ENCODE peak calls at places on chromosomes 11 and 22, in six cellular contexts. O is mucosa of descending colon, U is ovary, W is dorsolateral prefrontal cortex, E is ascending aorta, S is GM13977. X is an unnamed sample.

GRCh38 chr11:450809-451451 is 851 bp downstream of the PTDSS2 start:
- DNase-seq in O (peak; percentile 86), U (peak; percentile 42), W (peak; percentile 74), E (peak; percentile 49), S (peak; percentile 77), X (peak; percentile 66)

GRCh38 chr11:71096751-71097388 is 155.5 kb downstream of the SHANK2 start:
- DNase-seq in O (peak; percentile 6), U (no peak), W (no peak), E (no peak), S (no peak), X (no peak)

GRCh38 chr11:66880484-66881211 is 23.8 kb downstream of the LRFN4 start:
- DNase-seq in O (no peak), U (no peak), W (peak; percentile 51), E (no peak), S (no peak), X (peak; percentile 93)

GRCh38 chr22:37370306-37370979 is 56.8 kb downstream of the ELFN2 start:
- DNase-seq in O (no peak), U (no peak), W (no peak), E (peak; percentile 14), S (no peak), X (no peak)

GRCh38 chr11:134764367-134764766 is 352.3 kb upstream of the B3GAT1 start:
- DNase-seq in O (no peak), U (no peak), W (no peak), E (no peak), S (no peak), X (no peak)

GRCh38 chr11:75793966-75794365 is 21.0 kb upstream of the UVRAG start:
- DNase-seq in O (no peak), U (no peak), W (no peak), E (no peak), S (no peak), X (no peak)

GRCh38 chr11:45169310-45170072 is 23.1 kb downstream of the PRDM11 start:
- DNase-seq in O (no peak), U (no peak), W (no peak), E (no peak), S (no peak), X (peak; percentile 17)

GRCh38 chr11:108601150-108601549 is 7.6 kb upstream of the EXPH5 start:
- DNase-seq in O (no peak), U (no peak), W (no peak), E (no peak), S (no peak), X (no peak)

GRCh38 chr11:26842458-26842841 is 120.6 kb upstream of the SLC5A12 start:
- DNase-seq in O (no peak), U (no peak), W (no peak), E (no peak), S (no peak), X (peak; percentile 21)

GRCh38 chr11:27292642-27293020 is 70.4 kb downstream of the CCDC34 start:
- DNase-seq in O (no peak), U (no peak), W (no peak), E (no peak), S (no peak), X (no peak)

GRCh38 chr22:20029550-20030225 is 8.8 kb downstream of the TANGO2 start:
- DNase-seq in O (no peak), U (no peak), W (no peak), E (no peak), S (no peak), X (no peak)

GRCh38 chr11:134578807-134579708 is 167.0 kb upstream of the B3GAT1 start:
- DNase-seq in O (no peak), U (no peak), W (no peak), E (no peak), S (no peak), X (no peak)

DNA sequence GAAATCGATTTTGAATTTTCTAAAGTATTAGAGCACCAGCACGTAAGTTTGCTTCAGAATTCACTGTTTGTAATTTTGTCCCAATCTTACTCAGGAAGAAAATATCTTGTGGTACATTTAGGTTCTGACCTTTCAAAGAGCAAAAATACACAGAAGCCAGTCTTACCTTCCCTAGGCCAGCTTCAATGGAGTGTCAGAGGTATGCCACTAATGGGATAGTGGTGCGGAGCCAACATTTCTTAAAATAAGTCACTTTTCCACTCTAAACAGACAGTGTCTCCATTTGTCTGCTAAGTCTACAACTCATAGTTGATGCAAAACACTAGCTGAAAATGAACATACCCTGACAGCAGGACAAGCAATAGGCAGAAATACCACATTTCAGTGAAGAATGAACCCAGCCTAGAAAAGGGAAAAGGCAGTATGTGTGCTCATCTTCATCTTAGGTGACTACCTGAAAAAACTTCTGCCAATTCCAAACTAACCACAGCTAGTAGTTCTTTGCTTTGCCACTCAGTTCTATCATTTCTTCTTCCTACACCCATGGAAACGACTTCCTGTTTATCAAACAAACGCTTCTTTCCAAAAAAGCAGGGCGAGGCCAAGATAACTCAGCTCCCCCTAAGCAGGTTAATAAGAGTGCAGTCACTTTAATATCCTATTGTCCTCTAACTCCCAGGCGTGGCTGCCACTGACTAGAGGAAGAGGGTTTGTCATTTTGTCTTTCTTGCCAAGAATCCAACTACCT is 94.0 kb upstream of the APOA1 start:
- DNase-seq in O (no peak), U (no peak), W (no peak), E (no peak), S (no peak), X (peak; percentile 38)
- TF ChIP-seq CTCF in O (no peak), U (no peak), W (no peak), E (no peak), S (no peak), X (no peak)

GRCh38 chr11:8732276-8732675 is 49.7 kb downstream of the RPL27A start:
- DNase-seq in O (no peak), U (no peak), W (no peak), E (no peak), S (no peak), X (no peak)

GRCh38 chr11:8732748-8733241 is 50.2 kb downstream of the RPL27A start:
- DNase-seq in O (no peak), U (peak; percentile 64), W (peak; percentile 40), E (peak; percentile 70), S (no peak), X (peak; percentile 77)

GRCh38 chr11:8730697-8731020 is 48.1 kb downstream of the RPL27A start:
- DNase-seq in O (no peak), U (no peak), W (no peak), E (no peak), S (no peak), X (no peak)

GRCh38 chr11:8729837-8730696 is 47.5 kb downstream of the RPL27A start:
- DNase-seq in O (no peak), U (no peak), W (no peak), E (no peak), S (no peak), X (no peak)

GRCh38 chr11:8731647-8732188 is 49.1 kb downstream of the RPL27A start:
- DNase-seq in O (no peak), U (no peak), W (no peak), E (no peak), S (no peak), X (no peak)
- TF ChIP-seq CTCF in O (no peak), U (no peak), W (no peak), E (no peak), S (no peak), X (no peak)

DNA sequence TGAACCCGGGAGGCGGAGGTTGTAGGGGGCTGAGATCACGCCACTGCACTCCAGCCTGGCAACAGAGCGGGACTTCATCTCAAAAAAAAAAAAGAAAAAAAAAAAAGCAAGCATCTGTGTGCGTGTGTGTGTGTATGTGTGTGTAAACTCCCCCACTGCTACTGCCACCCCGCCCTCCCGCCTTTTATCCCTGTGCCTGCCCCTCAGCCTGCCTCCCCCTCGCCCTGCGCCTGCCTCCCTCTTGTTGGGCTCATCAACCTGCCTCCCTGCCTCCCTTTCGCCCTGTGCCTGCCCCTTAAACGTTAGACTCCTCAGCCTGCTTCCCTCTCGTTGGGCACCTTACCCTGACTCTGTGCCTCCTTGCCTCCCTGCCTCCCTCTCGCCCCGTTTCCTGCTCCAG is 18.0 kb downstream of the TMEM258 start:
- DNase-seq in O (no peak), U (no peak), W (no peak), E (no peak), S (no peak), X (no peak)
- TF ChIP-seq CTCF in O (no peak), U (no peak), W (no peak), E (no peak), S (no peak), X (no peak)

GRCh38 chr11:119729581-119730346 is 764 bp upstream of the NECTIN1 start:
- DNase-seq in O (peak; percentile 84), U (peak; percentile 59), W (peak; percentile 56), E (no peak), S (peak; percentile 50), X (peak; percentile 60)
- TF ChIP-seq CTCF in O (no peak), U (no peak), W (no peak), E (no peak), S (peak; percentile 19), X (no peak)

DNA sequence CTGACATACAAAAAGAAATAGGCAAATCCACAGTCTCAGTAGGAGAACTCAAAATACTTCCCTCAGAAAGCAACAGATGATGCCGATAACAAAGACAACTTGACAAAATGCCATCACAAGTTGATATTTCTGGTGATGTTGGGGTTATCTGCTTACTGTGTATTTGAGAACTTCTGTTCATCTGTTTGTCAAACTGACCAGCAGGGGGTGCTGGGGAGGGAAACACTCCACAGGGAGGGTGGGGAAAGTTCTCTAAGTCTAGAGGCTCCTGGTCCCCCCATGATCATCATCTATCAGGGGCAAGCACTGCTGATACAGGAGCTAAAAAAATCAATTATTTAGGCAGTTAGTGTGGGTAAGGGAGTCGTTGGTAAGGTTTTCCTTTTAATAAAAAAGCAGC is 19.2 kb downstream of the GLYATL1 start:
- DNase-seq in O (no peak), U (peak; percentile 21), W (no peak), E (no peak), S (peak; percentile 59), X (peak; percentile 41)
- TF ChIP-seq CTCF in O (peak; percentile 27), U (no peak), W (peak; percentile 21), E (peak; percentile 25), S (peak; percentile 57), X (peak; percentile 30)

DNA sequence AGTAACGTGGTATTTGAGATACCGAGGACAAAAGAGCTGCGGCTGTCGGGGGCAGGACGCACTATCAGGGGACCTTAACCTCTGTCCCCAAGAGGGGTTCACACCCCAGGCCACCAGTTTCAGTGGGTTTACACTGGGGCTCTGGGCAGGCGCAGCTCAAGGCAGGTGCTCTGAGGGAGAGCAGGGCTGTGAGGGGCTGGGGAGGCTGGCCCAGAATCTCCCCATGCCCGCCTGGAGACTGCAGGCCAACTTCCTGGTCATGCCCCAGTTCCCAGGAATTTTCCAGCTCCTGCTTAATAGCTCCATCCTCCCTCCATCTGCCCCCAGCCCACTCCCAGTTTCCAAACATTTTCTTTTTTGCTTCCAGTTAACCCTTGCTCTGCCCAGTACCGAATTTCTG is 7.6 kb upstream of the PGA3 start:
- DNase-seq in O (no peak), U (no peak), W (no peak), E (no peak), S (no peak), X (no peak)
- TF ChIP-seq CTCF in O (no peak), U (no peak), W (no peak), E (no peak), S (no peak), X (no peak)

DNA sequence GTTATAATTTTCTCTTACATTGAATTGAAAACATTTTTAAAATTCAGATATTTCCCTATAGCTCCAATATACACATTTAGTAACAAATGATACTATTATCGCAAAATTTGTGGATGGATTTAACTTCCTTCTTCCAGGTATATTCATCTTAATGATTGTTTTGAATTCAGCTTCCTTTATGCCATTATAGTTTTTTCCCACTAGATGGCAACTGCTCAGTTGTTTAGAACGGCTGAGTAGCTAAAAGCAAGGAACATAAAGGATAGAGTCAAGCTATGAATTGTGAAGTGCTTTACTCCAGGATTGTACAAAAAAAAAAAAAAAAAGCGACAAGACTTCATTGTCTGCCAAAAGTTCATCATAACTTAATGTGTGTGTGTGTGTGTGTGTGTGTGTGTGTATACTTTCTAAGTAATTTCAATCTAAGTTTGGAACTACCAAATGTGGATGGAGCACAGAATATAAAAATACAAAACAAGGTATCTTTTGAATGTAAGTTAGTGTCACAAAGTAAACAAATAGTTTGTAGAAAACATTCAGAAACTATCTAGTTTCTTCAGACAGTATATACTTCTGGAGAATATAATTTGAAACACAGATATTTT is 846.4 kb downstream of the DLG2 start:
- DNase-seq in O (no peak), U (no peak), W (no peak), E (no peak), S (no peak), X (peak; percentile 24)
- TF ChIP-seq CTCF in O (peak; percentile 11), U (no peak), W (no peak), E (peak; percentile 31), S (peak; percentile 52), X (peak; percentile 37)

X was measured in MCF 10A.